ENCODE peak calls at places on chromosomes 6 and 20, in ten cellular contexts. J, N, U, Y, R, Z, I, O, T and D are unnamed samples.

GRCh38 chr20:48102821-48103635 is 317.7 kb upstream of the SULF2 start:
- DNase-seq in J (no peak), N (no peak), U (no peak), Y (no peak), R (no peak), Z (no peak), I (no peak), O (no peak), T (no peak), D (no peak)

GRCh38 chr20:46132705-46133120 is 14.6 kb downstream of the CD40 start:
- DNase-seq in J (peak), N (peak), U (peak), Y (peak), R (peak), Z (peak), I (peak), O (peak), T (no peak), D (peak)

GRCh38 chr6:39200498-39201020 is 28.7 kb downstream of the KCNK5 start:
- DNase-seq in J (no peak), N (no peak), U (no peak), Y (no peak), R (no peak), Z (no peak), I (no peak), O (no peak), T (no peak), D (no peak)

GRCh38 chr6:163337958-163338357 is 76.6 kb upstream of the QKI start:
- DNase-seq in J (no peak), N (no peak), U (no peak), Y (no peak), R (no peak), Z (no peak), I (no peak), O (peak), T (no peak), D (no peak)

GRCh38 chr6:110053395-110054240 is 75.5 kb downstream of the GPR6 start:
- DNase-seq in J (no peak), N (peak), U (no peak), Y (peak), R (peak), Z (peak), I (no peak), O (peak), T (peak), D (peak)

GRCh38 chr6:73523434-73524123 is 2.7 kb upstream of the EEF1A1 start:
- DNase-seq in J (no peak), N (peak), U (peak), Y (peak), R (peak), Z (peak), I (peak), O (peak), T (no peak), D (no peak)

GRCh38 chr20:62739581-62740285 is 31.1 kb downstream of the NTSR1 start:
- DNase-seq in J (no peak), N (peak), U (peak), Y (peak), R (no peak), Z (peak), I (no peak), O (peak), T (peak), D (no peak)

GRCh38 chr6:105474234-105474633 is 71.4 kb upstream of the PREP start:
- DNase-seq in J (no peak), N (no peak), U (no peak), Y (no peak), R (no peak), Z (no peak), I (no peak), O (no peak), T (no peak), D (no peak)

GRCh38 chr6:5582758-5583157 is 321.4 kb downstream of the FARS2 start:
- DNase-seq in J (no peak), N (peak), U (no peak), Y (no peak), R (no peak), Z (no peak), I (no peak), O (no peak), T (no peak), D (no peak)
- TF ChIP-seq CTCF in J (peak), N (no peak), U (no peak), Y (no peak), R (no peak), Z (no peak), I (no peak), O (no peak), T (peak), D (no peak)

DNA sequence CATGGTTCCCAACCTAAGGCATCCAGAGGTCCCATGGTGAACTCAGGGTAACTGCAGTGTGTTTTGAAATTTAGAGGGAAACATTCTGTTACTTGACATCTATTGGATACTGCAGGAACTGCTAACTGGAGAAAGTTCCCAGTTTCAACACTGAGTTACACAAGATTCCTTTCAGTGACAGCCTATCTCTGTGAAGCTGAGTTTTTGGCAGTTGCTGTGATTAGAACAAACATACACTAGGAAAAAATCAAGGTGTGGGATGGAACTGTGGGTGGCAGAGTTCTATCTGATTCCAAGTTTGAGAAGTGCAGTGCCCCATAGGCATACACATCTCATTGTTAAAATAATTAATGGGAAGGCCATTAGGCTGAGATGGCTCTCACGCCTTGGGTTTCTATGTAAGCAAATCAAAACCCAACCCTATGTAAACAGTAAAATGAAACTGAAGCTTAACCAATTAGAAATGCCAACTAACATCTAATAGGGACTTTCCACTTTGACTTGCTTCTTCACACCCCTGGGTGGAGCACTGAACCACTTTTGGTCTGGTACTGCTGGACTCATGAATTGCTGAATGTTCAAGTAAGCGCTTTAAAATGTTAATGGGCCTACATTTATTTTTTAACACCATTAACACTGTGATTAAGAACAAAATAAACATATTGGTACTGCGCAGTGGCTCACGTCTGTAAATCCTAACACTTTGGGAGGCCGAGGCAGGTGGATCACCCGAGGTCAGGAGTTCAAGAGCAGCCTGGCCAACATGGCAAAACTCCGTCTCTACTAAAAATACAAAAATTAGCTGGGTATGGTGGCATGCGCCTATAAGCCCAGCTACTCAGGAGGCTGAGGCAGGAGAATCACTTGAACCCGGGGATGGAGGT is 55.2 kb upstream of the TBC1D7 start:
- DNase-seq in J (no peak), N (no peak), U (no peak), Y (no peak), R (peak), Z (peak), I (no peak), O (peak), T (no peak), D (no peak)
- TF ChIP-seq CTCF in J (no peak), N (peak), U (peak), Y (no peak), R (peak), Z (peak), I (no peak), O (peak), T (no peak), D (peak)

DNA sequence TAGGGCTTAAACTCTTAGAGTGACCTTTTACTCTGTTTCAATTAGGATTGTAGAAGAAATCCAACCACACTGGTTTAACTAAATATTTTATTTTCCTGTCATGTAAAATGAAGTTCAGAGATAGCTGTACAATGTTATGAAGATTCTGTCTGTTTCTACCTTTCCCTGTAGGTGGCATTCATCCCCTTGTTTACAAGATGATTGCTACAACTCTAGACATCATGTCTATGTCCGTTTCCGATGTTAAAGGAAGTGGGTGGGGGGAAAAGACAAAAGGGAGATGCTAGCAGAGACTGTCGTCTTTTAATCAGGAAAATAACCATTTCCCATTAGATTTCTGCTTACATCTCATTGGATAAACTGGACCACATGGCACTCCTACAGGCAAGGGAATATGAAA is 30.9 kb upstream of the RIMS1 start:
- DNase-seq in J (no peak), N (no peak), U (no peak), Y (no peak), R (no peak), Z (peak), I (no peak), O (no peak), T (no peak), D (no peak)
- TF ChIP-seq CTCF in J (no peak), N (peak), U (no peak), Y (no peak), R (no peak), Z (no peak), I (no peak), O (no peak), T (no peak), D (no peak)

GRCh38 chr6:99324996-99325395 is 24.5 kb downstream of the FAXC start:
- DNase-seq in J (no peak), N (no peak), U (no peak), Y (no peak), R (no peak), Z (no peak), I (no peak), O (no peak), T (no peak), D (no peak)
- TF ChIP-seq CTCF in J (peak), N (no peak), U (no peak), Y (no peak), R (no peak), Z (no peak), I (no peak), O (no peak), T (no peak), D (no peak)

DNA sequence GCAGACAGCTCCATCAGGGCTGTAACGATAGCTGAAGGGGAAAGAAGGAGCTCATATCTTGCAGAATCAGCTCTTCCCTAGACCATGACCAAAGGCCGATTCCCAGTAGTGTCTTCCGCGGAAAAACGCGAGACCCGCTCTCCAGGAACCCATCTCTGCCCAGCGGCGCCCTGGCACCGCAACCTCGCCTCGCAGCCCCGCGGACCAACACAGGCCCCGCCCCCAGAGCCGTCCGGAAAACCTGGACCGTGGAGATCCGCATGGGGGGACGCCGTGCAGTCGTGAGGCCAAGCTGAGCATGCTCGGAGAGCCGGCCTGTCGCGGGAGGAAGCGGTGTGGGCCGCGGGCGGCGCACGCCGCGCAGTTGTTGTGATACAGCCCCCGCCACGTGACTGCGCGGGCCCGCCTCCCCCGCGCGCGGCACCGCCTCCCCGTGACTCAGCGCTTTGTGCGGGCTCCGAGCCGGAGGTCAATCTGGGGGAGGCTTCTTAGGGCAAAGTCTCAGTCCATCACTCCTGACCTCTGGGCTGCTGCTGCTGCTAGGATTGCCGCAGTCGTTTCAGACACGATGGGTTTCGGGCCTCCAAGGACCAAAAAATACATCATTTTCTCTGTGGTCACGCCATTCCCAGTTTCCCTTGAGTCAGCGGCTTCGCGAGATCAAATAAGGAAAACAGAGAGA is 3.1 kb upstream of the GCLC start:
- DNase-seq in J (peak), N (peak), U (peak), Y (peak), R (peak), Z (peak), I (peak), O (peak), T (peak), D (peak)
- TF ChIP-seq CTCF in J (no peak), N (no peak), U (no peak), Y (no peak), R (no peak), Z (no peak), I (no peak), O (no peak), T (peak), D (no peak)

DNA sequence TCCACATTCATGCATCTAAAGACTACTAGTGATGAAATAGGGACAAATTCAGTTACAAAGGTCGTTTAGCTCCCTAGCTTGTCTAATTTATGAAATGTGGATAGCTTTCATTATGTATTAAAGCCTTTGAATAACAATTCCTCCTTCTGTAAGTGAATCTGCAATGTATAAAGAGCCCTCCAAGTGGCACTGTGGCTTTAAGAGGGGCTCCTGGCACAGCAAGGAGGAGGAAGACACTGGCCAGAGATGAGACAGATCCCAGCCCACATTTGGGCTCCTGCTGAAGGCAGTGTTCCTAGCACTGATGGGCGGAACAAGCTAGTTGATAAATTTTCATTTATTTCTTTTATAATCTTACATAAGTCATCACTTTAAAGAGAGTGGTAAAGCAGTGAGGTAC is 17.6 kb upstream of the FUCA2 start:
- DNase-seq in J (no peak), N (no peak), U (no peak), Y (no peak), R (no peak), Z (peak), I (no peak), O (no peak), T (no peak), D (no peak)
- TF ChIP-seq CTCF in J (peak), N (no peak), U (no peak), Y (no peak), R (no peak), Z (no peak), I (no peak), O (no peak), T (no peak), D (no peak)

DNA sequence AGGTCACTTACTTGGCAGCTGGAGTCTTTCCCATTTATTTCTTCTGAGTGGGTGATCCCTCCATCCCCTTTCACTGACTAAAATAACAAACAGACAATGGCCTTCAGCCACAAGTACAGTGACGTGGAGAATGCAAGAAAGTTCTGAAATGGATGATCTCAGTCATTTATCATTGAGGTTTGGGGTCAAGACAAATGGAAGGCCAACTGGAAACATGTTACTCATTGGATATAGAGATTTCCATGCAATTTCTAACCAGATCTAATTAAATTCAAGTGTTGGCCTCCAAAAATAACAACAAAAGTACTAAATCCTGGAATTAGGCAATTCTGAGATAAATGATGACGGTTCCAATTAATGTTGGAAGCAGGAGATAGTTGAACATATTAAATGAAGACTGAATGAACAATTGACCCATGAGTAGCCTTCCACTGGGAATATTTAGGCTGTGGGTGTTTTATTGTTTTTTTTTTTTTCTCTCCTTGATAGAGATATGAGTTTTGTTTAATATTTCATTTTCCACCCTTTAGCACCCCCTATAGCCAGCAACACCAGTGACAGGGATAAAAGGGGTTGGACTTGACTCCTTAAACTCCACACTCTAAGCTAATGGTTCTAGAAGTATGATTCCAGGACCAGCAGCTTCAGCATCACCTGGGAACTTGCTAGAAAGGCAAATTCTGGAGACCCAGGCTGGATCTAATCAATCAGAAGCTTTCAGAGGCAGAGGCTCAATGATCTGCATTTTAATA is 112.8 kb downstream of the BCAS1 start:
- DNase-seq in J (no peak), N (peak), U (no peak), Y (no peak), R (no peak), Z (no peak), I (no peak), O (no peak), T (no peak), D (no peak)
- TF ChIP-seq CTCF in J (no peak), N (peak), U (peak), Y (no peak), R (no peak), Z (no peak), I (no peak), O (no peak), T (no peak), D (no peak)

GRCh38 chr20:24746351-24746685 is 202.8 kb upstream of the CST7 start:
- DNase-seq in J (no peak), N (no peak), U (no peak), Y (peak), R (no peak), Z (no peak), I (no peak), O (peak), T (no peak), D (no peak)
- TF ChIP-seq CTCF in J (no peak), N (no peak), U (no peak), Y (no peak), R (no peak), Z (no peak), I (no peak), O (no peak), T (no peak), D (no peak)

GRCh38 chr20:32861446-32861845 is 2.7 kb downstream of the EFCAB8 start:
- DNase-seq in J (no peak), N (no peak), U (no peak), Y (no peak), R (no peak), Z (no peak), I (no peak), O (no peak), T (no peak), D (no peak)

GRCh38 chr20:32858189-32858588 is 534 bp upstream of the EFCAB8 start:
- DNase-seq in J (no peak), N (no peak), U (no peak), Y (peak), R (no peak), Z (no peak), I (no peak), O (no peak), T (no peak), D (no peak)

GRCh38 chr20:32855387-32855786 is 3.3 kb upstream of the EFCAB8 start:
- DNase-seq in J (no peak), N (no peak), U (no peak), Y (no peak), R (no peak), Z (no peak), I (no peak), O (no peak), T (no peak), D (no peak)

GRCh38 chr20:32859961-32860360 is 1.2 kb downstream of the EFCAB8 start:
- DNase-seq in J (no peak), N (no peak), U (no peak), Y (no peak), R (no peak), Z (no peak), I (no peak), O (no peak), T (no peak), D (no peak)

GRCh38 chr20:32858873-32859372 is at the start of gene EFCAB8:
- DNase-seq in J (no peak), N (no peak), U (no peak), Y (no peak), R (no peak), Z (no peak), I (no peak), O (no peak), T (no peak), D (no peak)
- TF ChIP-seq CTCF in J (no peak), N (no peak), U (no peak), Y (no peak), R (no peak), Z (no peak), I (no peak), O (no peak), T (no peak), D (no peak)